ENCODE peak calls at places on chromosomes 2 and 18, in eight cellular contexts. G is cardiac muscle cell, I is PC-9, R is brain microvascular endothelial cell, E is hepatocyte, C is thoracic aorta, T is heart left ventricle, X is tibial artery. B is an unnamed sample.

GRCh38 chr2:43714164-43714563 is 37.9 kb upstream of the C1GALT1C1L start:
- DNase-seq in E (no peak), T (no peak), R (no peak), I (no peak), G (no peak), C (no peak), X (no peak), B (no peak)

GRCh38 chr2:170806548-170806947 is 10.1 kb upstream of the GAD1 start:
- DNase-seq in T (no peak), X (no peak), I (no peak), G (no peak), R (no peak), C (no peak), E (no peak), B (no peak)

GRCh38 chr2:177731384-177731783 is 338.8 kb downstream of the AGPS start:
- DNase-seq in G (no peak), E (no peak), R (no peak), X (no peak), I (no peak), C (no peak), T (no peak), B (no peak)

GRCh38 chr18:58495202-58495601 is 133.7 kb downstream of the ALPK2 start:
- DNase-seq in G (no peak), X (no peak), T (no peak), I (no peak), E (no peak), C (no peak), R (no peak), B (no peak)

GRCh38 chr2:42456126-42456839 is 37.5 kb downstream of the KCNG3 start:
- DNase-seq in T (no peak), G (no peak), E (no peak), X (no peak), R (no peak), C (no peak), I (no peak), B (no peak)

GRCh38 chr2:43065036-43065435 is 161.4 kb downstream of the ZFP36L2 start:
- DNase-seq in R (no peak), X (no peak), G (no peak), T (no peak), E (no peak), I (no peak), C (no peak), B (no peak)

GRCh38 chr2:203591642-203592041 is 56.5 kb upstream of the RAPH1 start:
- DNase-seq in I (no peak), G (no peak), T (no peak), E (no peak), C (no peak), R (no peak), X (no peak), B (peak; percentile 37)

GRCh38 chr18:58221060-58221725 is 177.2 kb downstream of the NEDD4L start:
- DNase-seq in C (no peak), R (peak; percentile 92), X (no peak), G (no peak), T (no peak), E (peak; percentile 90), I (peak; percentile 66), B (peak; percentile 92)

GRCh38 chr2:231671617-231672350 is 36.5 kb upstream of the PTMA start:
- DNase-seq in C (no peak), G (no peak), E (no peak), I (no peak), T (no peak), X (no peak), R (no peak), B (no peak)

GRCh38 chr2:113117594-113118262 is 9.7 kb upstream of the IL1RN start:
- DNase-seq in R (peak; percentile 78), G (no peak), T (no peak), X (no peak), E (peak; percentile 68), C (no peak), I (peak; percentile 89), B (peak; percentile 52)

GRCh38 chr2:23712756-23713151 is 214.2 kb downstream of the ATAD2B start:
- DNase-seq in I (no peak), C (no peak), X (no peak), T (no peak), E (no peak), R (no peak), G (no peak), B (no peak)

GRCh38 chr2:215430528-215431187 is 5.2 kb downstream of the FN1 start:
- DNase-seq in C (no peak), G (peak; percentile 33), E (no peak), I (no peak), R (peak; percentile 54), X (no peak), T (no peak), B (no peak)

GRCh38 chr18:44920441-44920840 is 239.8 kb downstream of the SETBP1 start:
- DNase-seq in G (peak; percentile 31), X (no peak), T (no peak), I (no peak), C (no peak), R (peak; percentile 30), E (no peak), B (no peak)

GRCh38 chr2:188474316-188474715 is 182.6 kb downstream of the GULP1 start:
- DNase-seq in T (no peak), E (no peak), C (no peak), R (no peak), I (no peak), G (no peak), X (no peak), B (no peak)

DNA sequence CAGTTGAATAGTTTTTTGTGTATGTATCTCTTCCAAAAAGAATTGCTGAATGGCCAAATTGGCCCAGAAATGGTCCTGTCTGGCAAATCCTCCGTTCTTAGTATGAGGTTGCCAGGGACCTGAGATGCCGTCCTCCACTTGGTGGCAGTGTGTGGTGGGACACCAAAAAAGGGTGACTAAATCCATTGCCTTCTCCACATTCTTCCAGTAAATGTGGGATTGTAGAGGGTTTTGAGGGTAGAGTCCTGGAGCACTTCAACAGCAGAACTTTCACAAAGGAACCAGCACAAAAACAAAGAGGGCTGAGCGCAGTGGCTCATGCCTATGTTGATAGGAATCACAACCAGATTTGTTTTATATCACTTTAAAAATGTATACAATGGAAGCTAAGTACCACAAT is 199.9 kb downstream of the BCL2 start:
- DNase-seq in T (peak; percentile 37), X (no peak), C (no peak), I (peak; percentile 6), E (no peak), G (no peak), R (no peak), B (no peak)
- TF ChIP-seq CTCF in T (peak; percentile 58), X (peak; percentile 43), C (peak; percentile 48), I (no peak), E (peak; percentile 53), G (peak; percentile 31), R (peak; percentile 73), B (peak; percentile 53)

DNA sequence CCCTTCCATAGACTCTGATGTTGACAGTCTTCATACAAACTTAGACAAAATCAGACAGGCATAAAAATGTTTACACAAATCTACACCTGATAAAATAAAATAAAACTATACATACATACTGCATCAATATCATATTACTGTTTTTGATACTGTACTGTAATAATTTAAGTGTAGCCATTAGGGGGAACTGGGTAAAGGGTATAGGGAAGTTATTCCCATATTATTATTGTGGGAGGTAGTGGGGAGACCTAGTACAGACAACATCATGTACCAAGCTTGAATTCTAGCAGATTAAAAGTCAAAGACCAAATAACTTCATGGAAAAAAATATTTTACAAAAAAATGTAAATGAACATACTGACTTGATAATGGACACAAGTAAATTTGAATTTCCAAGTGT is 43.3 kb downstream of the PUM2 start:
- DNase-seq in C (no peak), T (no peak), R (no peak), E (no peak), G (no peak), I (no peak), X (no peak), B (no peak)
- H3K36me3 ChIP-seq in C (peaks cover 26% of the 10 kb centered on the region), T (peaks cover 91% of the 10 kb centered on the region), R (peaks cover 16% of the 10 kb centered on the region), E (peaks cover 3% of the 10 kb centered on the region), G (peaks cover 44% of the 10 kb centered on the region), I (peaks cover 77% of the 10 kb centered on the region), X (peaks cover 64% of the 10 kb centered on the region), B (peaks cover 1% of the 10 kb centered on the region)

DNA sequence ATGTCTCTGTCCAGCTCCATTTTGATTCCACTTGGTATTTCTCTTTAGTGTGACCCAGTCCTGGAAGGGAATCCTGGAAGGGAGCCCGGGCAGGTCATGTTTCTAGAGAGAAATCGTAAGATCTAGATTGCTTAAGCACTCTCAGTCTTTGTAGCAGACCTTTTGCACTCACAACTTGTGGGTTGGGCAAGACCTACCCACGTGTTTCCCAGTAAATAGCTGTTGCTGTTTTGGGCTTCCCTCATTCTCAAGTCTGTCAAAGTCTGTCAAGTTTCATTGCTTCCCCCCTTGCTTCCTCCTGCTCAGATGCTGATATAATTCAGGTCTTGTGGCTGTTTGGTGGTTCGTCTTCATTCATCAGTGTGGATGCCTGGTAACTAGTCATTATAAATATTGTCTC is 17.4 kb upstream of the NEMP2 start:
- DNase-seq in X (no peak), T (peak; percentile 29), I (no peak), C (no peak), R (no peak), G (no peak), E (no peak), B (no peak)
- H3K4me3 ChIP-seq in X (no peak overlapping the region), T (no peak overlapping the region), I (no peak overlapping the region), C (no peak overlapping the region), R (no peak overlapping the region), G (no peak overlapping the region), E (no peak overlapping the region), B (no peak overlapping the region)

GRCh38 chr2:202178342-202178958 is 59.9 kb downstream of the SUMO1 start:
- DNase-seq in E (peak; percentile 80), G (peak; percentile 84), C (peak; percentile 31), T (no peak), R (peak; percentile 68), I (peak; percentile 29), X (peak; percentile 64), B (no peak)
- TF ChIP-seq CTCF in E (peak; percentile 92), G (peak; percentile 84), C (peak; percentile 82), T (peak; percentile 91), R (peak; percentile 82), I (peak; percentile 84), X (peak; percentile 80), B (peak; percentile 80)

DNA sequence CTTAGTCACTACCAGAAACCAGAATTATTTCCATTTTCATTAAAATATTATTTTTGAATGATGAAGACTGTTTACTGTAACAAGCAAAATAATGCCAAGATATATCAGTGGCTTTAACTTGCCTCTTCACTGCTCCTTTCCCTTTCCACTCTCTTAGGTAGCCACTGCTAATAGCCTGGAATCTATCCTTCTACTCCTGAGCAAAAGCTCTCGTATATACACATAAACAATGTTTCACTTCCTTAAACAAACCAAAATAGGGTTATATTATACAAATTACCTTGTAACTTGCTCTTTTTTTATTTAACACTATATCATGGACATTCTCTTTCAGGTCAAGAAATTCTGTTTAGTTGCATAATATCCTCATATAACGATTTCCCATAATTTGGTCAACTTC is 20.8 kb downstream of the IMMT start:
- DNase-seq in C (no peak), R (no peak), X (no peak), I (no peak), G (no peak), T (no peak), E (no peak), B (no peak)
- H3K36me3 ChIP-seq in C (peaks cover 22% of the 10 kb centered on the region), R (peaks cover 43% of the 10 kb centered on the region), X (peaks cover 84% of the 10 kb centered on the region), I (peaks cover 36% of the 10 kb centered on the region), G (peaks cover 52% of the 10 kb centered on the region), T (peaks cover 92% of the 10 kb centered on the region), E (no peaks in the 10 kb centered on the region), B (peaks cover 2% of the 10 kb centered on the region)